ENCODE peak calls at places on chromosomes 16 and 17, in seven cellular contexts. One of them, this sample, is unnamed.

GRCh38 chr16:57029161-57030160 is 40.1 kb downstream of the NLRC5 start:
- DNase-seq in IMR-90: peak; percentile 77
- DNase-seq in CD4-positive, alpha-beta T cell: no peak
- DNase-seq in body of pancreas: no peak
- DNase-seq in kidney: no peak
- DNase-seq in OCI-LY7: no peak
- DNase-seq in dorsolateral prefrontal cortex: no peak
- DNase-seq in this sample: no peak

GRCh38 chr16:71467810-71468209 is 5.8 kb upstream of the ZNF23 start:
- DNase-seq in IMR-90: peak; percentile 28
- DNase-seq in CD4-positive, alpha-beta T cell: peak; percentile 49
- DNase-seq in body of pancreas: peak; percentile 19
- DNase-seq in kidney: no peak
- DNase-seq in OCI-LY7: peak; percentile 50
- DNase-seq in dorsolateral prefrontal cortex: no peak
- DNase-seq in this sample: peak; percentile 42

GRCh38 chr17:77916771-77917481 is 41.6 kb upstream of the TNRC6C start:
- DNase-seq in IMR-90: no peak
- DNase-seq in CD4-positive, alpha-beta T cell: no peak
- DNase-seq in body of pancreas: no peak
- DNase-seq in kidney: no peak
- DNase-seq in OCI-LY7: peak; percentile 81
- DNase-seq in dorsolateral prefrontal cortex: no peak
- DNase-seq in this sample: no peak

GRCh38 chr17:51734462-51734861 is 424.1 kb downstream of the CA10 start:
- DNase-seq in IMR-90: no peak
- DNase-seq in CD4-positive, alpha-beta T cell: no peak
- DNase-seq in body of pancreas: no peak
- DNase-seq in kidney: no peak
- DNase-seq in OCI-LY7: no peak
- DNase-seq in dorsolateral prefrontal cortex: no peak
- DNase-seq in this sample: peak; percentile 5

GRCh38 chr17:50630524-50631194 is 4.0 kb upstream of the ABCC3 start:
- DNase-seq in IMR-90: no peak
- DNase-seq in CD4-positive, alpha-beta T cell: peak; percentile 56
- DNase-seq in body of pancreas: peak; percentile 88
- DNase-seq in kidney: peak; percentile 81
- DNase-seq in OCI-LY7: peak; percentile 48
- DNase-seq in dorsolateral prefrontal cortex: no peak
- DNase-seq in this sample: peak; percentile 76

GRCh38 chr16:50007744-50008143 is 17.3 kb upstream of the CNEP1R1 start:
- DNase-seq in IMR-90: no peak
- DNase-seq in CD4-positive, alpha-beta T cell: no peak
- DNase-seq in body of pancreas: no peak
- DNase-seq in kidney: no peak
- DNase-seq in OCI-LY7: no peak
- DNase-seq in dorsolateral prefrontal cortex: no peak
- DNase-seq in this sample: no peak

GRCh38 chr17:68794636-68795503 is 160.3 kb downstream of the ABCA8 start:
- DNase-seq in IMR-90: peak; percentile 60
- DNase-seq in CD4-positive, alpha-beta T cell: no peak
- DNase-seq in body of pancreas: no peak
- DNase-seq in kidney: no peak
- DNase-seq in OCI-LY7: peak; percentile 35
- DNase-seq in dorsolateral prefrontal cortex: peak; percentile 62
- DNase-seq in this sample: peak; percentile 13

GRCh38 chr17:77402159-77402731 is 261.5 kb downstream of the SEC14L1 start:
- DNase-seq in IMR-90: no peak
- DNase-seq in CD4-positive, alpha-beta T cell: no peak
- DNase-seq in body of pancreas: no peak
- DNase-seq in kidney: no peak
- DNase-seq in OCI-LY7: no peak
- DNase-seq in dorsolateral prefrontal cortex: no peak
- DNase-seq in this sample: no peak

GRCh38 chr17:49634487-49634865 is 43.4 kb downstream of the SPOP start:
- DNase-seq in IMR-90: no peak
- DNase-seq in CD4-positive, alpha-beta T cell: no peak
- DNase-seq in body of pancreas: no peak
- DNase-seq in kidney: no peak
- DNase-seq in OCI-LY7: no peak
- DNase-seq in dorsolateral prefrontal cortex: no peak
- DNase-seq in this sample: no peak

GRCh38 chr16:47643610-47644009 is 182.5 kb downstream of the PHKB start:
- DNase-seq in IMR-90: no peak
- DNase-seq in CD4-positive, alpha-beta T cell: no peak
- DNase-seq in body of pancreas: no peak
- DNase-seq in kidney: no peak
- DNase-seq in OCI-LY7: no peak
- DNase-seq in dorsolateral prefrontal cortex: no peak
- DNase-seq in this sample: no peak

GRCh38 chr16:51326131-51326856 is 175.2 kb upstream of the SALL1 start:
- DNase-seq in IMR-90: peak; percentile 87
- DNase-seq in CD4-positive, alpha-beta T cell: no peak
- DNase-seq in body of pancreas: no peak
- DNase-seq in kidney: no peak
- DNase-seq in OCI-LY7: no peak
- DNase-seq in dorsolateral prefrontal cortex: no peak
- DNase-seq in this sample: no peak

GRCh38 chr17:17433260-17433659 is 43.5 kb upstream of the MED9 start:
- DNase-seq in IMR-90: peak; percentile 72
- DNase-seq in CD4-positive, alpha-beta T cell: no peak
- DNase-seq in body of pancreas: no peak
- DNase-seq in kidney: no peak
- DNase-seq in OCI-LY7: no peak
- DNase-seq in dorsolateral prefrontal cortex: no peak
- DNase-seq in this sample: no peak

GRCh38 chr17:18356624-18357023 is 6.7 kb downstream of the SHMT1 start:
- DNase-seq in IMR-90: peak; percentile 50
- DNase-seq in CD4-positive, alpha-beta T cell: no peak
- DNase-seq in body of pancreas: no peak
- DNase-seq in kidney: no peak
- DNase-seq in OCI-LY7: no peak
- DNase-seq in dorsolateral prefrontal cortex: no peak
- DNase-seq in this sample: no peak

GRCh38 chr16:82630688-82631087 is 3.9 kb downstream of the CDH13 start:
- DNase-seq in IMR-90: peak; percentile 60
- DNase-seq in CD4-positive, alpha-beta T cell: no peak
- DNase-seq in body of pancreas: no peak
- DNase-seq in kidney: no peak
- DNase-seq in OCI-LY7: no peak
- DNase-seq in dorsolateral prefrontal cortex: no peak
- DNase-seq in this sample: no peak

GRCh38 chr16:3101018-3101840 is 2.1 kb upstream of the ZSCAN10 start:
- DNase-seq in IMR-90: no peak
- DNase-seq in CD4-positive, alpha-beta T cell: no peak
- DNase-seq in body of pancreas: no peak
- DNase-seq in kidney: peak; percentile 11
- DNase-seq in OCI-LY7: peak; percentile 84
- DNase-seq in dorsolateral prefrontal cortex: no peak
- DNase-seq in this sample: peak; percentile 70

GRCh38 chr16:25126820-25127232 is 15.3 kb downstream of the LCMT1 start:
- DNase-seq in IMR-90: peak; percentile 91
- DNase-seq in CD4-positive, alpha-beta T cell: no peak
- DNase-seq in body of pancreas: peak; percentile 43
- DNase-seq in kidney: no peak
- DNase-seq in OCI-LY7: peak; percentile 35
- DNase-seq in dorsolateral prefrontal cortex: peak; percentile 45
- DNase-seq in this sample: no peak

GRCh38 chr17:31414590-31414918 is 23.1 kb downstream of the RAB11FIP4 start:
- DNase-seq in IMR-90: no peak
- DNase-seq in CD4-positive, alpha-beta T cell: no peak
- DNase-seq in body of pancreas: no peak
- DNase-seq in kidney: peak; percentile 35
- DNase-seq in OCI-LY7: no peak
- DNase-seq in dorsolateral prefrontal cortex: no peak
- DNase-seq in this sample: no peak

GRCh38 chr17:64425191-64425590 is 23.7 kb upstream of the MILR1 start:
- DNase-seq in IMR-90: no peak
- DNase-seq in CD4-positive, alpha-beta T cell: no peak
- DNase-seq in body of pancreas: no peak
- DNase-seq in kidney: no peak
- DNase-seq in OCI-LY7: no peak
- DNase-seq in dorsolateral prefrontal cortex: no peak
- DNase-seq in this sample: no peak

GRCh38 chr16:73572135-73572534 is 524.2 kb upstream of the ZFHX3 start:
- DNase-seq in IMR-90: no peak
- DNase-seq in CD4-positive, alpha-beta T cell: no peak
- DNase-seq in body of pancreas: peak; percentile 48
- DNase-seq in kidney: peak; percentile 77
- DNase-seq in OCI-LY7: no peak
- DNase-seq in dorsolateral prefrontal cortex: peak; percentile 20
- DNase-seq in this sample: no peak

GRCh38 chr17:63290784-63291183 is 155.3 kb downstream of the CYB561 start:
- DNase-seq in IMR-90: no peak
- DNase-seq in CD4-positive, alpha-beta T cell: no peak
- DNase-seq in body of pancreas: no peak
- DNase-seq in kidney: no peak
- DNase-seq in OCI-LY7: no peak
- DNase-seq in dorsolateral prefrontal cortex: no peak
- DNase-seq in this sample: no peak

DNA sequence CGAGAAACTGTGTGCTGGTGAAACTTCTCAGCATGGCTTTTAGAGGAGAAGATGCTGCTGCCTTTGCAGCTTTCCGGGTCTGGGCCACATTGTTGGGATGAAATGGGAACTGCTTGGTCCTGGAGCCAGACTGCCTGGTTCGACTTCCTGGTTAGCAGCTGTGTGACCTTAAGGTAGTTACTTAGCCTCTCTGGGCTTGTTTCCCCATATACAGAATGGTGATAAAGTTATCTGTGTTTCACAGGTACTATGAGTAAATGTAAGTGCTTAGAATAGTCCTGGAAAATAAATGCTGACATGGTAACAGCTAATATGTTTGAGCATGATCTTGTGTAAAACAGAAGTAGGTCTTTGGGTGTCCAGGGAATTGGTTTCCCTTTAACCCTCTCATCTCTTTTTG is 26.3 kb downstream of the AKAP1 start:
- DNase-seq in IMR-90: no peak
- DNase-seq in CD4-positive, alpha-beta T cell: no peak
- DNase-seq in body of pancreas: no peak
- DNase-seq in kidney: no peak
- DNase-seq in OCI-LY7: no peak
- DNase-seq in dorsolateral prefrontal cortex: no peak
- DNase-seq in this sample: no peak
- TF ChIP-seq CTCF in IMR-90: no peak
- TF ChIP-seq CTCF in CD4-positive, alpha-beta T cell: no peak
- TF ChIP-seq CTCF in body of pancreas: no peak
- TF ChIP-seq CTCF in kidney: no peak
- TF ChIP-seq CTCF in OCI-LY7: no peak
- TF ChIP-seq CTCF in dorsolateral prefrontal cortex: no peak
- TF ChIP-seq CTCF in this sample: no peak

GRCh38 chr17:72444517-72445054 is 323.8 kb downstream of the SOX9 start:
- DNase-seq in IMR-90: no peak
- DNase-seq in CD4-positive, alpha-beta T cell: no peak
- DNase-seq in body of pancreas: no peak
- DNase-seq in kidney: no peak
- DNase-seq in OCI-LY7: no peak
- DNase-seq in dorsolateral prefrontal cortex: no peak
- DNase-seq in this sample: no peak

GRCh38 chr17:72440961-72441360 is 320.1 kb downstream of the SOX9 start:
- DNase-seq in IMR-90: no peak
- DNase-seq in CD4-positive, alpha-beta T cell: no peak
- DNase-seq in body of pancreas: no peak
- DNase-seq in kidney: no peak
- DNase-seq in OCI-LY7: no peak
- DNase-seq in dorsolateral prefrontal cortex: no peak
- DNase-seq in this sample: no peak

GRCh38 chr17:72438783-72439182 is 318.0 kb downstream of the SOX9 start:
- DNase-seq in IMR-90: no peak
- DNase-seq in CD4-positive, alpha-beta T cell: no peak
- DNase-seq in body of pancreas: no peak
- DNase-seq in kidney: no peak
- DNase-seq in OCI-LY7: no peak
- DNase-seq in dorsolateral prefrontal cortex: no peak
- DNase-seq in this sample: no peak

GRCh38 chr17:72439893-72440502 is 319.2 kb downstream of the SOX9 start:
- DNase-seq in IMR-90: no peak
- DNase-seq in CD4-positive, alpha-beta T cell: no peak
- DNase-seq in body of pancreas: no peak
- DNase-seq in kidney: no peak
- DNase-seq in OCI-LY7: no peak
- DNase-seq in dorsolateral prefrontal cortex: no peak
- DNase-seq in this sample: no peak

GRCh38 chr17:72441899-72442298 is 321.1 kb downstream of the SOX9 start:
- DNase-seq in IMR-90: no peak
- DNase-seq in CD4-positive, alpha-beta T cell: no peak
- DNase-seq in body of pancreas: no peak
- DNase-seq in kidney: no peak
- DNase-seq in OCI-LY7: no peak
- DNase-seq in dorsolateral prefrontal cortex: no peak
- DNase-seq in this sample: no peak
- TF ChIP-seq CTCF in IMR-90: no peak
- TF ChIP-seq CTCF in CD4-positive, alpha-beta T cell: no peak
- TF ChIP-seq CTCF in body of pancreas: no peak
- TF ChIP-seq CTCF in kidney: no peak
- TF ChIP-seq CTCF in OCI-LY7: no peak
- TF ChIP-seq CTCF in dorsolateral prefrontal cortex: no peak
- TF ChIP-seq CTCF in this sample: no peak

GRCh38 chr17:11545002-11545401 is 53.3 kb upstream of the DNAH9 start:
- DNase-seq in IMR-90: no peak
- DNase-seq in CD4-positive, alpha-beta T cell: no peak
- DNase-seq in body of pancreas: no peak
- DNase-seq in kidney: no peak
- DNase-seq in OCI-LY7: no peak
- DNase-seq in dorsolateral prefrontal cortex: no peak
- DNase-seq in this sample: no peak

GRCh38 chr17:11535231-11535630 is 63.0 kb upstream of the DNAH9 start:
- DNase-seq in IMR-90: no peak
- DNase-seq in CD4-positive, alpha-beta T cell: no peak
- DNase-seq in body of pancreas: no peak
- DNase-seq in kidney: no peak
- DNase-seq in OCI-LY7: no peak
- DNase-seq in dorsolateral prefrontal cortex: no peak
- DNase-seq in this sample: no peak

GRCh38 chr17:11538366-11538765 is 59.9 kb upstream of the DNAH9 start:
- DNase-seq in IMR-90: no peak
- DNase-seq in CD4-positive, alpha-beta T cell: no peak
- DNase-seq in body of pancreas: peak; percentile 37
- DNase-seq in kidney: no peak
- DNase-seq in OCI-LY7: no peak
- DNase-seq in dorsolateral prefrontal cortex: no peak
- DNase-seq in this sample: no peak

DNA sequence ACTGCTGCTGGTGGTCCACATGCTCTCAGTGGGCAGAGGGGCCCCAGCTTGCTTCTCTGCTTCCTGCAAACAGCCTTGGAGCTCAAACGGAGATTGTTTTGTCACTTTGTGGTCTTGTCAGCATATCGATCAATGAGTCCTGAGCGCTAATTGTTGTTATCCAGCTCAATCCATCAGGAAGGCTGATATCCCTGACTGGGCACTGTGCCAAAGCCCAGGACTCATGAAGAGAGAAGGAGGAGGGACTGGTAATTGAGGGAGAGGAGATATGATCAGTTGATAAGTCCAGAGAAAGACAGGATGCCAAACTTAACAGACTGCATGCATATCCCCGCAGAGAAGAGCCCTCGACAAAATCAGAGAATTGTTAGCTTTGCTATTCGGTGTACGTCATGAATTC is 58.6 kb upstream of the DNAH9 start:
- DNase-seq in IMR-90: no peak
- DNase-seq in CD4-positive, alpha-beta T cell: no peak
- DNase-seq in body of pancreas: no peak
- DNase-seq in kidney: no peak
- DNase-seq in OCI-LY7: no peak
- DNase-seq in dorsolateral prefrontal cortex: no peak
- DNase-seq in this sample: no peak
- TF ChIP-seq CTCF in IMR-90: no peak
- TF ChIP-seq CTCF in CD4-positive, alpha-beta T cell: no peak
- TF ChIP-seq CTCF in body of pancreas: no peak
- TF ChIP-seq CTCF in kidney: no peak
- TF ChIP-seq CTCF in OCI-LY7: no peak
- TF ChIP-seq CTCF in dorsolateral prefrontal cortex: no peak
- TF ChIP-seq CTCF in this sample: no peak

GRCh38 chr16:19859166-19859565 is 25.5 kb downstream of the GPRC5B start:
- DNase-seq in IMR-90: no peak
- DNase-seq in CD4-positive, alpha-beta T cell: no peak
- DNase-seq in body of pancreas: no peak
- DNase-seq in kidney: no peak
- DNase-seq in OCI-LY7: no peak
- DNase-seq in dorsolateral prefrontal cortex: no peak
- DNase-seq in this sample: no peak
- TF ChIP-seq CTCF in IMR-90: no peak
- TF ChIP-seq CTCF in CD4-positive, alpha-beta T cell: no peak
- TF ChIP-seq CTCF in body of pancreas: no peak
- TF ChIP-seq CTCF in kidney: no peak
- TF ChIP-seq CTCF in OCI-LY7: no peak
- TF ChIP-seq CTCF in dorsolateral prefrontal cortex: no peak
- TF ChIP-seq CTCF in this sample: no peak